ENCODE peak calls at places on chromosomes 11 and 22, in seven cellular contexts. One of them, this sample, is unnamed.

GRCh38 chr22:19088866-19089595 is 33.2 kb downstream of the DGCR2 start:
- DNase-seq in OCI-LY7: no peak
- DNase-seq in GM23248: no peak
- DNase-seq in HCT116: no peak
- DNase-seq in neural progenitor cell: no peak
- DNase-seq in GM23338: no peak
- DNase-seq in SK-N-SH: no peak
- DNase-seq in this sample: no peak

GRCh38 chr11:95108671-95109551 is 19.3 kb downstream of the ENDOD1 start:
- DNase-seq in OCI-LY7: no peak
- DNase-seq in GM23248: peak; percentile 28
- DNase-seq in HCT116: no peak
- DNase-seq in neural progenitor cell: peak; percentile 13
- DNase-seq in GM23338: no peak
- DNase-seq in SK-N-SH: no peak
- DNase-seq in this sample: no peak

GRCh38 chr11:117426297-117426685 is 98.6 kb downstream of the CEP164 start:
- DNase-seq in OCI-LY7: peak; percentile 58
- DNase-seq in GM23248: peak; percentile 65
- DNase-seq in HCT116: peak; percentile 21
- DNase-seq in neural progenitor cell: peak; percentile 92
- DNase-seq in GM23338: peak; percentile 91
- DNase-seq in SK-N-SH: peak; percentile 91
- DNase-seq in this sample: peak; percentile 84

GRCh38 chr11:68038718-68039525 is at the start of gene TCIRG1:
- DNase-seq in OCI-LY7: peak; percentile 77
- DNase-seq in GM23248: peak; percentile 88
- DNase-seq in HCT116: peak; percentile 49
- DNase-seq in neural progenitor cell: peak; percentile 78
- DNase-seq in GM23338: peak; percentile 83
- DNase-seq in SK-N-SH: peak; percentile 67
- DNase-seq in this sample: peak; percentile 89

GRCh38 chr11:65316311-65316978 is 1.8 kb downstream of the CDC42EP2 start:
- DNase-seq in OCI-LY7: no peak
- DNase-seq in GM23248: peak; percentile 100
- DNase-seq in HCT116: no peak
- DNase-seq in neural progenitor cell: peak; percentile 25
- DNase-seq in GM23338: peak; percentile 64
- DNase-seq in SK-N-SH: no peak
- DNase-seq in this sample: peak; percentile 57

GRCh38 chr22:44505796-44506354 is 7.8 kb upstream of the RTL6 start:
- DNase-seq in OCI-LY7: no peak
- DNase-seq in GM23248: peak; percentile 24
- DNase-seq in HCT116: no peak
- DNase-seq in neural progenitor cell: no peak
- DNase-seq in GM23338: no peak
- DNase-seq in SK-N-SH: no peak
- DNase-seq in this sample: no peak

GRCh38 chr11:10725114-10725906 is 25.7 kb upstream of the CTR9 start:
- DNase-seq in OCI-LY7: no peak
- DNase-seq in GM23248: peak; percentile 87
- DNase-seq in HCT116: peak; percentile 79
- DNase-seq in neural progenitor cell: no peak
- DNase-seq in GM23338: no peak
- DNase-seq in SK-N-SH: no peak
- DNase-seq in this sample: peak; percentile 83

GRCh38 chr22:39814899-39815298 is 78.7 kb downstream of the ENTHD1 start:
- DNase-seq in OCI-LY7: no peak
- DNase-seq in GM23248: peak; percentile 16
- DNase-seq in HCT116: no peak
- DNase-seq in neural progenitor cell: no peak
- DNase-seq in GM23338: no peak
- DNase-seq in SK-N-SH: no peak
- DNase-seq in this sample: peak; percentile 35

GRCh38 chr11:120333801-120334200 is 2.4 kb upstream of the ARHGEF12 start:
- DNase-seq in OCI-LY7: no peak
- DNase-seq in GM23248: no peak
- DNase-seq in HCT116: no peak
- DNase-seq in neural progenitor cell: no peak
- DNase-seq in GM23338: no peak
- DNase-seq in SK-N-SH: no peak
- DNase-seq in this sample: no peak

GRCh38 chr22:26581769-26582168 is 8.2 kb downstream of the TPST2 start:
- DNase-seq in OCI-LY7: no peak
- DNase-seq in GM23248: no peak
- DNase-seq in HCT116: no peak
- DNase-seq in neural progenitor cell: no peak
- DNase-seq in GM23338: no peak
- DNase-seq in SK-N-SH: no peak
- DNase-seq in this sample: no peak

GRCh38 chr11:114264381-114264780 is 31.8 kb upstream of the NNMT start:
- DNase-seq in OCI-LY7: no peak
- DNase-seq in GM23248: no peak
- DNase-seq in HCT116: no peak
- DNase-seq in neural progenitor cell: no peak
- DNase-seq in GM23338: no peak
- DNase-seq in SK-N-SH: no peak
- DNase-seq in this sample: no peak

GRCh38 chr22:38131399-38131798 is 20.9 kb upstream of the BAIAP2L2 start:
- DNase-seq in OCI-LY7: no peak
- DNase-seq in GM23248: no peak
- DNase-seq in HCT116: no peak
- DNase-seq in neural progenitor cell: no peak
- DNase-seq in GM23338: no peak
- DNase-seq in SK-N-SH: no peak
- DNase-seq in this sample: no peak

GRCh38 chr11:110992481-110992880 is 253.0 kb upstream of the POU2AF2 start:
- DNase-seq in OCI-LY7: no peak
- DNase-seq in GM23248: no peak
- DNase-seq in HCT116: no peak
- DNase-seq in neural progenitor cell: no peak
- DNase-seq in GM23338: no peak
- DNase-seq in SK-N-SH: no peak
- DNase-seq in this sample: no peak
- TF ChIP-seq EZH2phosphoT487 in OCI-LY7: no peak
- TF ChIP-seq EZH2phosphoT487 in GM23248: no peak
- TF ChIP-seq EZH2phosphoT487 in HCT116: no peak
- TF ChIP-seq EZH2phosphoT487 in neural progenitor cell: no peak
- TF ChIP-seq EZH2phosphoT487 in GM23338: no peak
- TF ChIP-seq EZH2phosphoT487 in SK-N-SH: no peak
- TF ChIP-seq EZH2phosphoT487 in this sample: no peak

DNA sequence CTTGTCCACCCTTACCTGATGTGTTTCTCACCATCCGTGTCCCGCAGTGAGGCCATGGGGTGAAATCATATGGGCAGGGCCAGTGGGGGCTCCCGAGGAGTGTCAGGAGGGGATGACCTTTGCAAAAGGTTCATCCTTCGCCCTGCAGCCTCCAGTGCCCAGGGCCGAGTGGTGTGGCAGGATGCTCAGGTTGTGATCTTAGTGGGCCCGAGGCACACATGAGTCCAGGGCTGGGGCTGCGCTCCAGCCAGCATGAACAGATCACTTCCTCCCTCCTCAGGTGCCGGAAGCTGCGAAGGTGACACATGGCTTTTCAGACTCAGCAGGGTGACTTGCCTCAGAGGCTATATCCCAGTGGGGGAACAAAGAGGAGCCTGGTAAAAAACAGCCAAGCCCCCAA is 2.8 kb upstream of the FKBP2 start:
- DNase-seq in OCI-LY7: no peak
- DNase-seq in GM23248: no peak
- DNase-seq in HCT116: no peak
- DNase-seq in neural progenitor cell: no peak
- DNase-seq in GM23338: no peak
- DNase-seq in SK-N-SH: no peak
- DNase-seq in this sample: no peak
- H3K4me2 ChIP-seq in OCI-LY7: no peak overlapping the region
- H3K4me2 ChIP-seq in GM23248: no peak overlapping the region
- H3K4me2 ChIP-seq in HCT116: no peak overlapping the region
- H3K4me2 ChIP-seq in neural progenitor cell: no peak overlapping the region
- H3K4me2 ChIP-seq in GM23338: no peak overlapping the region
- H3K4me2 ChIP-seq in SK-N-SH: no peak overlapping the region
- H3K4me2 ChIP-seq in this sample: peak overlapping the region; percentile 66

GRCh38 chr11:134340354-134340964 is 8.7 kb downstream of the GLB1L2 start:
- DNase-seq in OCI-LY7: no peak
- DNase-seq in GM23248: no peak
- DNase-seq in HCT116: no peak
- DNase-seq in neural progenitor cell: no peak
- DNase-seq in GM23338: no peak
- DNase-seq in SK-N-SH: no peak
- DNase-seq in this sample: no peak

GRCh38 chr11:134338068-134338467 is 6.3 kb downstream of the GLB1L2 start:
- DNase-seq in OCI-LY7: no peak
- DNase-seq in GM23248: no peak
- DNase-seq in HCT116: no peak
- DNase-seq in neural progenitor cell: no peak
- DNase-seq in GM23338: no peak
- DNase-seq in SK-N-SH: no peak
- DNase-seq in this sample: no peak

GRCh38 chr11:134339756-134340155 is 8.0 kb downstream of the GLB1L2 start:
- DNase-seq in OCI-LY7: no peak
- DNase-seq in GM23248: no peak
- DNase-seq in HCT116: no peak
- DNase-seq in neural progenitor cell: no peak
- DNase-seq in GM23338: no peak
- DNase-seq in SK-N-SH: no peak
- DNase-seq in this sample: peak; percentile 19

GRCh38 chr11:134337051-134337450 is 5.3 kb downstream of the GLB1L2 start:
- DNase-seq in OCI-LY7: no peak
- DNase-seq in GM23248: no peak
- DNase-seq in HCT116: no peak
- DNase-seq in neural progenitor cell: no peak
- DNase-seq in GM23338: no peak
- DNase-seq in SK-N-SH: no peak
- DNase-seq in this sample: no peak

DNA sequence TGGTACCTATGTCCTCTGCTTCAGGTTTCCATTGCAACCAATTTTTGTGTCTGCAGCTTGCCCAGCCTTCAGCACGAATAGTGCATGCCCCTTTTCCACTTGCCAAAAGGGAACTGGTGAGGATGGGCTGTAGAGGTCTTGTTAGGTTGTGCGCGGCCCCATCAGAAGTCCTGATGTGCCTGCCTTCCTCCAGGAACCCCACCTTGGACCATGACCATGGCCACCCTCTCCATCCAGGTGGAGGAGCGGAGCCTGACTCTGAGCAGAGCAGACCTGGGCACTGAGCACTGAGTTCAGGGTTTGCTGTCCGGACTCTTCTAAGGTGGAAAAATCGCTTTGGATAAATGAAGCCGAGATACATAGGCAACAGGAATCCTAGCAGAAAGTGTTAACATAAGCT is 6.9 kb downstream of the GLB1L2 start:
- DNase-seq in OCI-LY7: no peak
- DNase-seq in GM23248: no peak
- DNase-seq in HCT116: no peak
- DNase-seq in neural progenitor cell: no peak
- DNase-seq in GM23338: no peak
- DNase-seq in SK-N-SH: no peak
- DNase-seq in this sample: no peak
- TF ChIP-seq EZH2phosphoT487 in OCI-LY7: no peak
- TF ChIP-seq EZH2phosphoT487 in GM23248: no peak
- TF ChIP-seq EZH2phosphoT487 in HCT116: no peak
- TF ChIP-seq EZH2phosphoT487 in neural progenitor cell: no peak
- TF ChIP-seq EZH2phosphoT487 in GM23338: no peak
- TF ChIP-seq EZH2phosphoT487 in SK-N-SH: no peak
- TF ChIP-seq EZH2phosphoT487 in this sample: no peak

DNA sequence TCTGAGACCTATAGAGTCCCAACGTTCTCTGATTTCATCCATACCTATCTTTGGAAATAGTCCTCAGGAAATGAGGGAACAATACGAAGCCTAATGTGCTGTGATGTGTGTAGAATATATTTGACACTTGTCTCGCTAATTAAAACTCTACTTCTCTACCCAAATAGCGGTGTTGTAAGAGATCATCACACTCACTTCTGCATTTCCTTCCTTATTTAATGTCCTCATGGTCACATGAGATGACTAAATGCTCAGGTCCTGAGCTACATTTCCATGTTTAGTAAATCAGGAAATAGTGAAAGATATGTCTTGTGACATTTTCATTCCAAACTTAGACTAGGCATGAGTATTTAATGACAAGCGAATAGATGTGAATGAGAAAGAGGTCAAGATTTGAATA is 112.3 kb downstream of the MAML2 start:
- DNase-seq in OCI-LY7: no peak
- DNase-seq in GM23248: no peak
- DNase-seq in HCT116: no peak
- DNase-seq in neural progenitor cell: no peak
- DNase-seq in GM23338: no peak
- DNase-seq in SK-N-SH: no peak
- DNase-seq in this sample: no peak
- H3K4me2 ChIP-seq in OCI-LY7: no peak overlapping the region
- H3K4me2 ChIP-seq in GM23248: no peak overlapping the region
- H3K4me2 ChIP-seq in HCT116: no peak overlapping the region
- H3K4me2 ChIP-seq in neural progenitor cell: no peak overlapping the region
- H3K4me2 ChIP-seq in GM23338: no peak overlapping the region
- H3K4me2 ChIP-seq in SK-N-SH: no peak overlapping the region
- H3K4me2 ChIP-seq in this sample: no peak overlapping the region

GRCh38 chr11:3010521-3011275 is 18.6 kb upstream of the NAP1L4 start:
- DNase-seq in OCI-LY7: no peak
- DNase-seq in GM23248: no peak
- DNase-seq in HCT116: no peak
- DNase-seq in neural progenitor cell: no peak
- DNase-seq in GM23338: no peak
- DNase-seq in SK-N-SH: no peak
- DNase-seq in this sample: no peak
- TF ChIP-seq EZH2phosphoT487 in OCI-LY7: no peak
- TF ChIP-seq EZH2phosphoT487 in GM23248: no peak
- TF ChIP-seq EZH2phosphoT487 in HCT116: no peak
- TF ChIP-seq EZH2phosphoT487 in neural progenitor cell: no peak
- TF ChIP-seq EZH2phosphoT487 in GM23338: no peak
- TF ChIP-seq EZH2phosphoT487 in SK-N-SH: no peak
- TF ChIP-seq EZH2phosphoT487 in this sample: no peak

GRCh38 chr11:66600219-66600923 is 7.4 kb downstream of the CCS start:
- DNase-seq in OCI-LY7: no peak
- DNase-seq in GM23248: no peak
- DNase-seq in HCT116: no peak
- DNase-seq in neural progenitor cell: no peak
- DNase-seq in GM23338: no peak
- DNase-seq in SK-N-SH: no peak
- DNase-seq in this sample: no peak
- H3K4me2 ChIP-seq in OCI-LY7: peak overlapping the region; percentile 49
- H3K4me2 ChIP-seq in GM23248: no peak overlapping the region
- H3K4me2 ChIP-seq in HCT116: no peak overlapping the region
- H3K4me2 ChIP-seq in neural progenitor cell: no peak overlapping the region
- H3K4me2 ChIP-seq in GM23338: no peak overlapping the region
- H3K4me2 ChIP-seq in SK-N-SH: no peak overlapping the region
- H3K4me2 ChIP-seq in this sample: no peak overlapping the region

GRCh38 chr22:24516301-24516737 is 21.2 kb downstream of the UPB1 start:
- DNase-seq in OCI-LY7: no peak
- DNase-seq in GM23248: peak; percentile 92
- DNase-seq in HCT116: no peak
- DNase-seq in neural progenitor cell: no peak
- DNase-seq in GM23338: peak; percentile 70
- DNase-seq in SK-N-SH: no peak
- DNase-seq in this sample: peak; percentile 16
- TF ChIP-seq EZH2phosphoT487 in OCI-LY7: no peak
- TF ChIP-seq EZH2phosphoT487 in GM23248: no peak
- TF ChIP-seq EZH2phosphoT487 in HCT116: no peak
- TF ChIP-seq EZH2phosphoT487 in neural progenitor cell: no peak
- TF ChIP-seq EZH2phosphoT487 in GM23338: no peak
- TF ChIP-seq EZH2phosphoT487 in SK-N-SH: no peak
- TF ChIP-seq EZH2phosphoT487 in this sample: no peak

GRCh38 chr11:57680552-57680874 is 12.6 kb downstream of the ZDHHC5 start:
- DNase-seq in OCI-LY7: no peak
- DNase-seq in GM23248: peak; percentile 70
- DNase-seq in HCT116: no peak
- DNase-seq in neural progenitor cell: no peak
- DNase-seq in GM23338: no peak
- DNase-seq in SK-N-SH: no peak
- DNase-seq in this sample: peak; percentile 38
- H3K4me2 ChIP-seq in OCI-LY7: no peak overlapping the region
- H3K4me2 ChIP-seq in GM23248: no peak overlapping the region
- H3K4me2 ChIP-seq in HCT116: no peak overlapping the region
- H3K4me2 ChIP-seq in neural progenitor cell: no peak overlapping the region
- H3K4me2 ChIP-seq in GM23338: no peak overlapping the region
- H3K4me2 ChIP-seq in SK-N-SH: no peak overlapping the region
- H3K4me2 ChIP-seq in this sample: no peak overlapping the region

GRCh38 chr22:49861642-49862407 is 8.2 kb downstream of the ZBED4 start:
- DNase-seq in OCI-LY7: no peak
- DNase-seq in GM23248: no peak
- DNase-seq in HCT116: no peak
- DNase-seq in neural progenitor cell: no peak
- DNase-seq in GM23338: no peak
- DNase-seq in SK-N-SH: peak; percentile 54
- DNase-seq in this sample: no peak
- TF ChIP-seq EZH2phosphoT487 in OCI-LY7: no peak
- TF ChIP-seq EZH2phosphoT487 in GM23248: no peak
- TF ChIP-seq EZH2phosphoT487 in HCT116: no peak
- TF ChIP-seq EZH2phosphoT487 in neural progenitor cell: no peak
- TF ChIP-seq EZH2phosphoT487 in GM23338: no peak
- TF ChIP-seq EZH2phosphoT487 in SK-N-SH: no peak
- TF ChIP-seq EZH2phosphoT487 in this sample: no peak